ENCODE peak calls at places on chromosomes 3 and 15, in ten cellular contexts. Z is K562, Q is spleen, Y is adrenal gland, K is heart left ventricle, F is sigmoid colon, I is right lobe of liver, P is esophagus muscularis mucosa, N is HCT116, W is ovary. U is an unnamed sample.

GRCh38 chr3:65126527-65127440 is 439.0 kb upstream of the ADAMTS9 start:
- DNase-seq in P (no peak), F (no peak), Z (no peak), K (no peak), I (no peak), Y (no peak), Q (no peak), N (no peak), W (no peak), U (no peak)

GRCh38 chr15:39133201-39133600 is 447.7 kb upstream of the THBS1 start:
- DNase-seq in P (no peak), I (no peak), F (no peak), Z (no peak), Q (no peak), Y (no peak), W (no peak), K (no peak), N (no peak), U (no peak)

GRCh38 chr3:56119575-56120349 is 348.5 kb downstream of the ERC2 start:
- DNase-seq in Q (no peak), Z (no peak), W (no peak), Y (no peak), K (no peak), P (peak; percentile 29), N (no peak), I (no peak), F (peak; percentile 71), U (no peak)

GRCh38 chr3:23805881-23806321 is at the start of gene UBE2E1:
- DNase-seq in K (peak; percentile 83), N (peak; percentile 10), P (no peak), Z (peak; percentile 80), F (peak; percentile 87), W (peak; percentile 81), I (peak; percentile 86), Y (peak; percentile 81), Q (peak; percentile 96), U (peak; percentile 76)

GRCh38 chr3:127992127-127992526 is 60.1 kb upstream of the SEC61A1 start:
- DNase-seq in K (no peak), Z (no peak), P (no peak), Q (no peak), F (no peak), W (no peak), Y (no peak), N (no peak), I (no peak), U (no peak)

GRCh38 chr3:194330579-194330978 is 20.5 kb downstream of the CPN2 start:
- DNase-seq in I (peak; percentile 89), Q (no peak), P (no peak), F (no peak), N (no peak), Z (no peak), Y (peak; percentile 73), K (peak; percentile 69), W (no peak), U (no peak)

GRCh38 chr3:13372126-13372525 is 48.0 kb downstream of the NUP210 start:
- DNase-seq in I (no peak), W (no peak), K (no peak), Y (no peak), Z (no peak), P (no peak), N (no peak), F (no peak), Q (no peak), U (no peak)

GRCh38 chr15:77440378-77440999 is 19.8 kb downstream of the HMG20A start:
- DNase-seq in W (no peak), K (no peak), Y (no peak), N (no peak), F (no peak), I (no peak), Z (no peak), Q (no peak), P (no peak), U (no peak)

GRCh38 chr3:22496641-22497040 is 706.5 kb upstream of the UBE2E2 start:
- DNase-seq in Z (no peak), W (no peak), Q (no peak), I (no peak), F (no peak), N (no peak), Y (no peak), P (no peak), K (no peak), U (no peak)

GRCh38 chr3:155391583-155391982 is 98.1 kb upstream of the STRIT1 start:
- DNase-seq in Q (no peak), N (peak; percentile 23), K (peak; percentile 53), I (no peak), P (no peak), Y (no peak), W (no peak), Z (no peak), F (peak; percentile 73), U (no peak)

GRCh38 chr15:36256258-36256825 is 323.1 kb upstream of the CDIN1 start:
- DNase-seq in N (no peak), W (no peak), Z (no peak), K (no peak), Q (no peak), P (no peak), Y (no peak), F (no peak), I (no peak), U (no peak)

GRCh38 chr3:180855956-180856355 is 56.5 kb upstream of the FXR1 start:
- DNase-seq in Q (no peak), P (no peak), N (no peak), F (no peak), Y (no peak), Z (no peak), I (no peak), K (no peak), W (no peak), U (no peak)

GRCh38 chr3:5188419-5189405 is 1.2 kb downstream of the EDEM1 start:
- DNase-seq in N (no peak), I (peak; percentile 94), P (no peak), Y (no peak), Q (peak; percentile 81), W (no peak), K (no peak), F (no peak), Z (peak; percentile 58), U (peak; percentile 76)

GRCh38 chr3:130835483-130835882 is 58.4 kb upstream of the ATP2C1 start:
- DNase-seq in N (no peak), Q (no peak), W (no peak), K (no peak), I (no peak), F (no peak), Y (peak; percentile 81), P (no peak), Z (no peak), U (no peak)

GRCh38 chr15:57335326-57336118 is 40.8 kb upstream of the CGNL1 start:
- DNase-seq in F (no peak), P (no peak), Z (no peak), I (no peak), Q (no peak), W (no peak), N (no peak), K (no peak), Y (no peak), U (no peak)

GRCh38 chr3:53078656-53079055 is 32.8 kb upstream of the SFMBT1 start:
- DNase-seq in K (no peak), P (no peak), N (no peak), Z (no peak), I (no peak), Y (peak; percentile 29), F (no peak), W (no peak), Q (no peak), U (peak; percentile 27)

GRCh38 chr3:55481067-55481917 is 5.8 kb downstream of the WNT5A start:
- DNase-seq in Y (no peak), I (no peak), N (no peak), Z (no peak), K (no peak), W (peak; percentile 68), P (no peak), F (no peak), Q (no peak), U (no peak)

GRCh38 chr3:185661772-185662171 is 75.7 kb downstream of the SENP2 start:
- DNase-seq in F (peak; percentile 43), I (no peak), Y (no peak), Z (no peak), K (no peak), N (no peak), Q (no peak), P (peak; percentile 83), W (no peak), U (no peak)

DNA sequence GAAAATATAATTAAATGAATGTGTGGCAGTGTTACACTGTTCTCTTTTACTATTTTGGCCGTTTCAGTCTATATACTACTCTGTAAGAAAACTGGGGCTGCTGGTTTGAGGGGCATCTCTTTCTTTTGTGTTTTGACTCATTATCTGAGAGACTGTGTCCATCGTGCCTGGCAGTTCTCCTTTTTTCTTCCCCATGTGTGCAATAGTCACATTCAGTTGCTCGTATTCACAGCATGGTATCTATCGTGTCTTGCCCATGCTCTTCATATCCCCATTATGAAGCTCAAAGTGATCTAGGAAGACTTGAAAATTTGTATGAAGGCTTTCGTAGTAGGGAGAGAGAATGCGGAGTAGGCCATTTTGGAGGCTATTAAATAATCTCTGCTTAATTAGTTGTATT is 29.8 kb upstream of the FAH start:
- DNase-seq in Y (no peak), P (no peak), Z (no peak), W (no peak), Q (no peak), N (no peak), I (no peak), F (no peak), K (no peak), U (no peak)
- H3K36me3 ChIP-seq in Y (peaks cover 10% of the 10 kb centered on the region), P (peaks cover 48% of the 10 kb centered on the region), Z (peaks cover 45% of the 10 kb centered on the region), W (no peaks in the 10 kb centered on the region), Q (no peaks in the 10 kb centered on the region), N (peaks cover 2% of the 10 kb centered on the region), I (no peaks in the 10 kb centered on the region), F (no peaks in the 10 kb centered on the region), K (peaks cover 21% of the 10 kb centered on the region), U (peaks cover 23% of the 10 kb centered on the region)

GRCh38 chr3:45513041-45513440 is 81.5 kb upstream of the LIMD1 start:
- DNase-seq in Z (no peak), I (no peak), N (no peak), Y (no peak), K (no peak), Q (no peak), F (no peak), W (no peak), P (no peak), U (no peak)
- TF ChIP-seq POLR2A in Z (no peak), I (no peak), N (no peak), Y (no peak), K (no peak), Q (no peak), F (no peak), W (no peak), P (no peak), U (no peak)

GRCh38 chr3:197260491-197261163 is 37.8 kb downstream of the DLG1 start:
- DNase-seq in W (no peak), K (no peak), Z (no peak), I (no peak), Y (no peak), N (no peak), P (no peak), Q (no peak), F (no peak), U (no peak)
- H3K27ac ChIP-seq in W (no peak overlapping the region), K (no peak overlapping the region), Z (no peak overlapping the region), I (no peak overlapping the region), Y (no peak overlapping the region), N (no peak overlapping the region), P (no peak overlapping the region), Q (no peak overlapping the region), F (no peak overlapping the region), U (no peak overlapping the region)

DNA sequence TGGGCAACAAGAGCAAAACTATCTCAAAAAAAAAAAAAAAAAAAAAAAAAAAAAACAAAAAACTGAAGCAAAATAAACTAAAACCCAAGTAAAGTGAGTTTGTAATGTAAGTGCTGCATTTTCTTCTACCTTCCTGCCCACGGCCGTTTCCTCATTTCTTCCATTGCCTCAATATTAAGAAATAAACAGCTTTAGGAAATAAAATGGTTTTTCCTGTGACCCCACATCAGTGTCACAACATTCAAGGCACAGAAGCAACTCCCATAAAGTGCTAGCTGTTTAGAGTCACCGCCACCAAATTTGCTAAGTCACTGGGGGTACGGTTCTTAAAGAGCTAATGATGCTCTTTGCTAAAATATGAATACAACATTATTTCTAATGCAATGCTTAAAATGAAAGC is 3.3 kb downstream of the PKM start:
- DNase-seq in K (no peak), N (no peak), F (no peak), Z (no peak), W (no peak), I (no peak), Q (no peak), Y (no peak), P (no peak), U (no peak)
- H3K36me3 ChIP-seq in K (no peaks in the 10 kb centered on the region), N (peaks cover 7% of the 10 kb centered on the region), F (no peaks in the 10 kb centered on the region), Z (peaks cover 50% of the 10 kb centered on the region), W (no peaks in the 10 kb centered on the region), I (no peaks in the 10 kb centered on the region), Q (no peaks in the 10 kb centered on the region), Y (no peaks in the 10 kb centered on the region), P (no peaks in the 10 kb centered on the region), U (no peaks in the 10 kb centered on the region)

U was measured in Peyer's patch.